ENCODE peak calls at places on chromosomes 3 and 15, in four cellular contexts. One of them, this sample, is unnamed.

GRCh38 chr3:147945968-147946519 is 536.9 kb downstream of the ZIC1 start:
- DNase-seq in WTC11: peak; percentile 33
- DNase-seq in K562: no peak
- DNase-seq in SK-N-SH: peak; percentile 48
- DNase-seq in this sample: peak; percentile 17

GRCh38 chr3:159852821-159853505 is 135.7 kb upstream of the IL12A start:
- DNase-seq in SK-N-SH: no peak
- DNase-seq in WTC11: peak; percentile 35
- DNase-seq in K562: no peak
- DNase-seq in this sample: no peak

GRCh38 chr3:170997966-170998913 is 28.3 kb downstream of the SLC2A2 start:
- DNase-seq in K562: no peak
- DNase-seq in WTC11: no peak
- DNase-seq in SK-N-SH: no peak
- DNase-seq in this sample: no peak

GRCh38 chr3:25038907-25039306 is 389.2 kb upstream of the RARB start:
- DNase-seq in K562: no peak
- DNase-seq in SK-N-SH: no peak
- DNase-seq in WTC11: no peak
- DNase-seq in this sample: no peak

GRCh38 chr3:140443073-140443472 is 234.8 kb upstream of the TRIM42 start:
- DNase-seq in K562: no peak
- DNase-seq in SK-N-SH: no peak
- DNase-seq in WTC11: no peak
- DNase-seq in this sample: no peak

GRCh38 chr3:24496529-24497482 is 2.2 kb upstream of the THRB start:
- DNase-seq in SK-N-SH: peak; percentile 63
- DNase-seq in WTC11: peak; percentile 79
- DNase-seq in K562: peak; percentile 92
- DNase-seq in this sample: no peak

GRCh38 chr15:45521596-45522167 is 873 bp downstream of the SLC30A4 start:
- DNase-seq in WTC11: no peak
- DNase-seq in SK-N-SH: no peak
- DNase-seq in K562: peak; percentile 10
- DNase-seq in this sample: no peak

GRCh38 chr3:157754415-157754814 is 251.2 kb upstream of the VEPH1 start:
- DNase-seq in K562: no peak
- DNase-seq in SK-N-SH: peak; percentile 33
- DNase-seq in WTC11: no peak
- DNase-seq in this sample: no peak

GRCh38 chr15:70799667-70800450 is 36.5 kb upstream of the UACA start:
- DNase-seq in SK-N-SH: no peak
- DNase-seq in K562: no peak
- DNase-seq in WTC11: no peak
- DNase-seq in this sample: no peak

GRCh38 chr3:55534876-55535275 is 47.8 kb upstream of the WNT5A start:
- DNase-seq in K562: no peak
- DNase-seq in WTC11: no peak
- DNase-seq in SK-N-SH: no peak
- DNase-seq in this sample: no peak

GRCh38 chr15:90885432-90886290 is 1.4 kb downstream of the FES start:
- DNase-seq in K562: peak; percentile 84
- DNase-seq in WTC11: peak; percentile 89
- DNase-seq in SK-N-SH: peak; percentile 91
- DNase-seq in this sample: no peak

GRCh38 chr15:77546050-77546501 is 86.6 kb downstream of the LINGO1 start:
- DNase-seq in K562: peak; percentile 57
- DNase-seq in SK-N-SH: peak; percentile 54
- DNase-seq in WTC11: no peak
- DNase-seq in this sample: no peak

GRCh38 chr3:30625541-30626438 is 19.4 kb downstream of the TGFBR2 start:
- DNase-seq in K562: no peak
- DNase-seq in WTC11: no peak
- DNase-seq in SK-N-SH: no peak
- DNase-seq in this sample: no peak
- TF ChIP-seq USF1 in K562: no peak
- TF ChIP-seq USF1 in WTC11: no peak
- TF ChIP-seq USF1 in SK-N-SH: no peak
- TF ChIP-seq USF1 in this sample: no peak

DNA sequence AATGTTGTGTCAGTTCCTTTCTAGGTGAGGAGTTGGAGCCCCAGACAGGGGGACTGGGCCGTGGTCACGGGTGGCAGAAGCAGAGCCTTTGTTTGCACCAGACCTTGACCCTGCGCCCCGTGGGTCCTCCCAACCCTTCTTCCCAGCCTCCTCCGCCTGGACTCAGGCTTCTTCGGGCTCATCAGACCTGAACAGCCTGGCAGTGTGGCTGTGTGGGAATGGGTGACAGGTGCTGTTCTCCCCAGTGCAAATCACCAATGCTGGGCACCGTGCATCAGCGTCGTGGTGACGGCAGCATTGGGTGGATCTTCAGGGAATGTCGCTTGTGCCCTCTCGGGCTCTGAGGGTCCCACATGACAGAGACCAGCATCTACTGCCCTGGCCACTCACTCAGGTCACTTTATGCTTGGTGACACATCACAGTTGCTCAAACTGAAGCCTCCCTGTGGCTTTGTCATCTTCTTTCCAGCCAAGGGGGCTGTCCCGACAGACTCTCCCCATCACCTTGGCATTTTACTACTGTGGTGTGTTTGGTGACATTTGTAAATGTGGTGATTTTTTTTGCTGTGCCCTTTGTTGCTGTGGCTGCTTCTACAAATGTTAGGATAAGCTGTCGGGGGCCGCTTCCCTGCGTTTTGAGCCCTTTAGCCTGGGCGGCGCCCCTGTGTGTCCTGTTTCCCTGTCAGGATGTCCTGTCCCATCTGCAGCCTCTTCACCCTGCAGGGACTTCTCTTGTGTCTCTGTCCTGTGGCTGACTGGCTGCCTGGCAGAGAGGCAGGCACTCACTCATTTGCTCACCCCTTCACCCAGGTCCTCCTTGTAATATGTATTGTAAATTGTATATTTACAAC is 14.5 kb downstream of the APBA2 start:
- DNase-seq in K562: no peak
- DNase-seq in SK-N-SH: no peak
- DNase-seq in WTC11: no peak
- DNase-seq in this sample: no peak
- TF ChIP-seq USF1 in K562: no peak
- TF ChIP-seq USF1 in SK-N-SH: no peak
- TF ChIP-seq USF1 in WTC11: no peak
- TF ChIP-seq USF1 in this sample: no peak

GRCh38 chr3:18425641-18426403 is 683 bp upstream of the SATB1 start:
- DNase-seq in WTC11: peak; percentile 74
- DNase-seq in SK-N-SH: peak; percentile 84
- DNase-seq in K562: no peak
- DNase-seq in this sample: no peak
- TF ChIP-seq USF1 in WTC11: no peak
- TF ChIP-seq USF1 in SK-N-SH: no peak
- TF ChIP-seq USF1 in K562: no peak
- TF ChIP-seq USF1 in this sample: no peak

GRCh38 chr15:73655724-73656123 is 22.5 kb upstream of the NPTN start:
- DNase-seq in SK-N-SH: no peak
- DNase-seq in K562: no peak
- DNase-seq in WTC11: no peak
- DNase-seq in this sample: no peak
- TF ChIP-seq USF1 in SK-N-SH: no peak
- TF ChIP-seq USF1 in K562: no peak
- TF ChIP-seq USF1 in WTC11: no peak
- TF ChIP-seq USF1 in this sample: no peak

GRCh38 chr3:115975353-115975752 is 352.0 kb downstream of the GAP43 start:
- DNase-seq in K562: peak; percentile 37
- DNase-seq in WTC11: no peak
- DNase-seq in SK-N-SH: no peak
- DNase-seq in this sample: no peak
- TF ChIP-seq USF1 in K562: no peak
- TF ChIP-seq USF1 in WTC11: no peak
- TF ChIP-seq USF1 in SK-N-SH: no peak
- TF ChIP-seq USF1 in this sample: no peak

GRCh38 chr3:184727357-184728060 is 15.6 kb upstream of the MAGEF1 start:
- DNase-seq in SK-N-SH: peak; percentile 88
- DNase-seq in WTC11: peak; percentile 78
- DNase-seq in K562: peak; percentile 79
- DNase-seq in this sample: no peak
- TF ChIP-seq USF1 in SK-N-SH: no peak
- TF ChIP-seq USF1 in WTC11: no peak
- TF ChIP-seq USF1 in K562: no peak
- TF ChIP-seq USF1 in this sample: no peak

GRCh38 chr15:89462198-89462912 is 34.0 kb downstream of the RHCG start:
- DNase-seq in WTC11: no peak
- DNase-seq in SK-N-SH: no peak
- DNase-seq in K562: peak; percentile 45
- DNase-seq in this sample: no peak
- TF ChIP-seq USF1 in WTC11: no peak
- TF ChIP-seq USF1 in SK-N-SH: no peak
- TF ChIP-seq USF1 in K562: no peak
- TF ChIP-seq USF1 in this sample: no peak

DNA sequence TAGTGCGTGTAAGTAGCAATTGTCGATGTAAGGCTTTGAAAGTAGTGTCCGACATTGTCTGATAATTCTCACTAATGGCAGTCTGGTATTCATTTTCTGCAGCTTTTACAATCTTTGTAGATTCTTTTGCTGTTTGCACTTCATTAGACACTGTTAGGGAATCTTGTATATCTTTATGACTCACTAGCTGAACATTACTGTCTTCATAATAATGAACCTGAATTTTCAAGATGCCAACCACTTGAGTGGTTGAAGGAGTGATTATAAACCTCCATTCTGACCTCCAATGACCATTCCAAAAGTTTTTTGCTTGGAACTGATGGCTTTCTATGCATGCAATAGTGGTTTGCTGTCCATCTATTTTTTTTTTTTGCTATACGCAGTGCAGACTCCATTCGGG is 76.4 kb upstream of the MFGE8 start:
- DNase-seq in K562: no peak
- DNase-seq in SK-N-SH: no peak
- DNase-seq in WTC11: no peak
- DNase-seq in this sample: no peak
- TF ChIP-seq USF1 in K562: no peak
- TF ChIP-seq USF1 in SK-N-SH: no peak
- TF ChIP-seq USF1 in WTC11: no peak
- TF ChIP-seq USF1 in this sample: no peak

GRCh38 chr3:12663311-12663935 is 494 bp downstream of the RAF1 start:
- DNase-seq in K562: no peak
- DNase-seq in SK-N-SH: peak; percentile 78
- DNase-seq in WTC11: no peak
- DNase-seq in this sample: no peak
- TF ChIP-seq USF1 in K562: peak; percentile 26
- TF ChIP-seq USF1 in SK-N-SH: no peak
- TF ChIP-seq USF1 in WTC11: no peak
- TF ChIP-seq USF1 in this sample: no peak